ENCODE peak calls at places on chromosomes 11 and 22, in seven cellular contexts. D is mammary epithelial cell, W is GM12864, B is neural progenitor cell, S is mucosa of descending colon, A is Panc1, K is A549. X is an unnamed sample.

GRCh38 chr11:120339394-120339890 is 3.2 kb downstream of the ARHGEF12 start:
- DNase-seq in S (no peak), D (peak), W (no peak), A (no peak), K (no peak), B (peak), X (peak)

GRCh38 chr11:30992513-30992849 is 377.1 kb downstream of the DCDC1 start:
- DNase-seq in W (no peak), S (no peak), B (no peak), K (peak), D (no peak), A (no peak), X (no peak)

GRCh38 chr11:84924290-84924689 is 702.9 kb downstream of the DLG2 start:
- DNase-seq in B (peak), D (no peak), W (no peak), A (no peak), K (no peak), S (no peak), X (no peak)

GRCh38 chr11:33735426-33736147 is 636 bp downstream of the CD59 start:
- DNase-seq in B (peak), K (peak), S (peak), D (peak), W (peak), A (no peak), X (no peak)

GRCh38 chr11:80096736-80097135 is 655.9 kb upstream of the TENM4 start:
- DNase-seq in K (no peak), W (no peak), S (no peak), A (no peak), B (no peak), D (peak), X (peak)

GRCh38 chr22:36325163-36326031 is 62.4 kb downstream of the MYH9 start:
- DNase-seq in A (no peak), W (no peak), B (no peak), D (peak), S (peak), K (no peak), X (peak)

GRCh38 chr22:43275545-43275981 is 67.6 kb downstream of the SCUBE1 start:
- DNase-seq in B (peak), W (no peak), A (no peak), K (no peak), D (peak), S (no peak), X (peak)

GRCh38 chr11:14137282-14137681 is 174.8 kb downstream of the SPON1 start:
- DNase-seq in A (no peak), B (no peak), S (no peak), W (no peak), K (no peak), D (no peak), X (no peak)

GRCh38 chr22:42959472-42960145 is 55.3 kb downstream of the PACSIN2 start:
- DNase-seq in B (no peak), W (no peak), D (peak), S (no peak), K (peak), A (peak), X (peak)

GRCh38 chr11:126588630-126589491 is 233.4 kb downstream of the ST3GAL4 start:
- DNase-seq in B (no peak), D (no peak), A (no peak), S (no peak), K (no peak), W (no peak), X (no peak)

GRCh38 chr11:92391866-92392265 is 167.2 kb downstream of the FAT3 start:
- DNase-seq in D (no peak), W (no peak), S (no peak), B (no peak), A (no peak), K (no peak), X (no peak)

GRCh38 chr11:62857541-62857982 is 18.2 kb upstream of the WDR74 start:
- DNase-seq in A (no peak), K (no peak), W (no peak), B (no peak), D (peak), S (no peak), X (peak)

GRCh38 chr11:61079416-61080150 is 22.7 kb upstream of the CD5 start:
- DNase-seq in K (no peak), D (no peak), B (peak), W (no peak), S (no peak), A (no peak), X (no peak)

GRCh38 chr22:37556750-37557149 is 3.5 kb upstream of the CDC42EP1 start:
- DNase-seq in K (no peak), B (peak), W (no peak), A (no peak), S (no peak), D (no peak), X (no peak)

GRCh38 chr11:587546-587945 is 11.3 kb downstream of the PHRF1 start:
- DNase-seq in A (no peak), W (no peak), B (no peak), S (no peak), D (no peak), K (no peak), X (no peak)

GRCh38 chr11:33747969-33748368 is 11.7 kb upstream of the CD59 start:
- DNase-seq in W (no peak), K (no peak), A (no peak), B (no peak), S (no peak), D (no peak), X (no peak)

GRCh38 chr22:46040471-46041465 is 63.8 kb upstream of the WNT7B start:
- DNase-seq in A (no peak), S (no peak), W (no peak), K (no peak), D (no peak), B (no peak), X (no peak)

GRCh38 chr11:120031156-120031555 is 106.8 kb downstream of the TRIM29 start:
- DNase-seq in W (no peak), S (no peak), A (no peak), B (no peak), K (no peak), D (no peak), X (no peak)

GRCh38 chr22:43658823-43659222 is 153.3 kb downstream of the EFCAB6 start:
- DNase-seq in A (no peak), K (no peak), W (no peak), S (no peak), D (no peak), B (peak), X (no peak)

GRCh38 chr11:64842366-64842759 is 2.1 kb downstream of the CDC42BPG start:
- DNase-seq in K (no peak), S (no peak), W (no peak), D (peak), B (peak), A (no peak), X (peak)

GRCh38 chr11:111229604-111230003 is 15.9 kb upstream of the POU2AF2 start:
- DNase-seq in K (no peak), A (no peak), W (no peak), D (no peak), S (no peak), B (no peak), X (no peak)

GRCh38 chr22:39092111-39092867 is 4.8 kb upstream of the APOBEC3H start:
- DNase-seq in S (peak), D (no peak), B (no peak), A (no peak), K (no peak), W (no peak), X (no peak)

GRCh38 chr22:38243007-38243775 is 29.6 kb downstream of the TMEM184B start:
- DNase-seq in W (no peak), A (no peak), D (peak), S (peak), B (peak), K (peak), X (peak)

GRCh38 chr11:12888525-12889158 is 120.5 kb upstream of the RASSF10 start:
- DNase-seq in W (peak), A (peak), D (peak), B (peak), S (peak), K (peak), X (peak)

GRCh38 chr11:119752324-119752723 is 23.3 kb upstream of the NECTIN1 start:
- DNase-seq in K (no peak), D (peak), B (no peak), W (no peak), S (no peak), A (no peak), X (peak)

GRCh38 chr11:72243567-72244316 is at the start of gene PHOX2A:
- DNase-seq in B (peak), K (no peak), S (no peak), A (no peak), W (no peak), D (no peak), X (no peak)

GRCh38 chr22:32561163-32561562 is 86.6 kb downstream of the FBXO7 start:
- DNase-seq in A (no peak), S (no peak), D (no peak), B (no peak), K (no peak), W (no peak), X (peak)

GRCh38 chr11:36075053-36075452 is 131.2 kb downstream of the LDLRAD3 start:
- DNase-seq in A (no peak), B (no peak), D (peak), K (no peak), W (no peak), S (no peak), X (peak)

GRCh38 chr22:50308597-50308935 is 1.1 kb upstream of the PLXNB2 start:
- DNase-seq in B (peak), D (no peak), A (no peak), K (peak), W (no peak), S (peak), X (no peak)

GRCh38 chr22:39724390-39724789 is 153.8 kb downstream of the CACNA1I start:
- DNase-seq in A (no peak), B (no peak), D (no peak), W (no peak), S (no peak), K (peak), X (peak)

GRCh38 chr11:128835741-128836410 is 31.2 kb downstream of the KCNJ1 start:
- DNase-seq in K (no peak), D (no peak), B (no peak), S (no peak), W (no peak), A (no peak), X (no peak)

GRCh38 chr22:43012390-43012789 is 2.6 kb downstream of the PACSIN2 start:
- DNase-seq in K (no peak), D (no peak), W (no peak), S (no peak), B (no peak), A (no peak), X (no peak)

GRCh38 chr11:124543145-124543544 is 309 bp downstream of the OR8B12 start:
- DNase-seq in S (no peak), K (no peak), B (no peak), A (no peak), W (no peak), D (no peak), X (no peak)

GRCh38 chr11:124538019-124538418 is 5.4 kb downstream of the OR8B12 start:
- DNase-seq in K (peak), W (no peak), S (no peak), B (no peak), A (no peak), D (peak), X (no peak)

GRCh38 chr11:124541204-124541603 is 2.2 kb downstream of the OR8B12 start:
- DNase-seq in S (no peak), W (no peak), D (no peak), A (no peak), B (no peak), K (no peak), X (no peak)

GRCh38 chr11:124543554-124543953 is at the start of gene OR8B12:
- DNase-seq in W (no peak), B (no peak), D (no peak), S (no peak), A (no peak), K (no peak), X (no peak)
- TF ChIP-seq CTCF in W (no peak), B (no peak), D (no peak), S (no peak), A (no peak), K (no peak), X (no peak)

GRCh38 chr11:65871811-65872548 is 620 bp downstream of the EFEMP2 start:
- DNase-seq in D (no peak), S (peak), B (peak), W (no peak), K (no peak), A (no peak), X (no peak)

GRCh38 chr11:65869643-65870306 is 2.8 kb downstream of the EFEMP2 start:
- DNase-seq in K (no peak), W (no peak), B (no peak), S (no peak), A (no peak), D (no peak), X (no peak)

GRCh38 chr11:65872555-65873279 is at the start of gene EFEMP2:
- DNase-seq in A (no peak), K (no peak), W (no peak), B (peak), S (peak), D (no peak), X (no peak)

GRCh38 chr11:65870307-65870658 is 2.3 kb downstream of the EFEMP2 start:
- DNase-seq in K (no peak), W (no peak), S (no peak), A (no peak), D (no peak), B (no peak), X (no peak)

GRCh38 chr11:65870706-65871681 is 1.6 kb downstream of the EFEMP2 start:
- DNase-seq in W (no peak), D (no peak), S (peak), K (no peak), A (no peak), B (no peak), X (no peak)
- H3K4me3 ChIP-seq in W (no peak), D (no peak), S (no peak), K (no peak), A (no peak), B (no peak), X (no peak)

GRCh38 chr22:19472233-19472632 is 6.8 kb downstream of the UFD1 start:
- DNase-seq in S (no peak), D (no peak), B (no peak), A (no peak), W (no peak), K (no peak), X (no peak)

GRCh38 chr22:19470010-19470409 is 9.0 kb downstream of the UFD1 start:
- DNase-seq in D (no peak), B (no peak), K (no peak), S (no peak), A (no peak), W (no peak), X (no peak)

GRCh38 chr22:19471572-19471971 is 7.4 kb downstream of the UFD1 start:
- DNase-seq in A (no peak), K (no peak), B (no peak), D (no peak), S (no peak), W (no peak), X (no peak)

GRCh38 chr22:19476023-19476422 is 3.0 kb downstream of the UFD1 start:
- DNase-seq in D (no peak), K (no peak), S (no peak), W (no peak), A (no peak), B (no peak), X (no peak)

GRCh38 chr22:19473578-19473977 is 5.4 kb downstream of the UFD1 start:
- DNase-seq in D (no peak), S (no peak), W (no peak), K (peak), A (no peak), B (no peak), X (no peak)
- TF ChIP-seq CTCF in D (peak), S (no peak), W (peak), K (no peak), A (no peak), B (no peak), X (peak)

GRCh38 chr11:48002565-48002964 is 22.2 kb downstream of the PTPRJ start:
- DNase-seq in K (no peak), W (no peak), A (no peak), D (no peak), S (no peak), B (no peak), X (no peak)

GRCh38 chr11:47998733-47999359 is 18.5 kb downstream of the PTPRJ start:
- DNase-seq in S (peak), B (no peak), D (no peak), K (peak), W (no peak), A (no peak), X (no peak)

GRCh38 chr11:48001438-48002021 is 21.2 kb downstream of the PTPRJ start:
- DNase-seq in W (peak), S (no peak), A (no peak), B (no peak), K (peak), D (no peak), X (no peak)

GRCh38 chr11:47998345-47998732 is 18.0 kb downstream of the PTPRJ start:
- DNase-seq in D (no peak), B (no peak), K (no peak), A (no peak), W (no peak), S (no peak), X (no peak)

DNA sequence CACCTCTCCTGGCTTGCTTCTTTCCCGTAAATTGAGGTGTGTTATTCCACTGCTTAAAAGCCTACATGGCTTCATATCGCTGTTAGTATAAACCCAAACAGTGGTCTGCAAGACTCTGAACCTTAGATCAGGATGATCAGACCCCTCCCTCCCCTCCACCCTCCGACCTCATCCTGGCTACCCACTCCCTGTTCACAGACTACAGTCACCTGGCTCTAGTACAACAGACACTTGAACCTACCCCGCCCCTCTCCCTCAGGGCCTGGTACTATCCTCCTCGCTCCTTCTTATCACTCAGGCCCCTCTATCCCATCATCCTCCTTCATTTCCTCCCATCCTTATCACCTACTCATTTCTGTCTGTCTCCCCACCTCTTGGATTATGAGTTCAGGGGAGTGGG is 20.1 kb downstream of the PTPRJ start:
- DNase-seq in K (no peak), A (no peak), W (no peak), S (no peak), D (no peak), B (no peak), X (no peak)
- H3K4me3 ChIP-seq in K (no peak), A (no peak), W (no peak), S (no peak), D (no peak), B (no peak), X (no peak)

GRCh38 chr11:117509543-117509942 is 181.9 kb downstream of the CEP164 start:
- DNase-seq in S (no peak), W (no peak), D (no peak), B (no peak), K (no peak), A (no peak), X (no peak)
- TF ChIP-seq CTCF in S (no peak), W (no peak), D (no peak), B (peak), K (no peak), A (no peak), X (no peak)

DNA sequence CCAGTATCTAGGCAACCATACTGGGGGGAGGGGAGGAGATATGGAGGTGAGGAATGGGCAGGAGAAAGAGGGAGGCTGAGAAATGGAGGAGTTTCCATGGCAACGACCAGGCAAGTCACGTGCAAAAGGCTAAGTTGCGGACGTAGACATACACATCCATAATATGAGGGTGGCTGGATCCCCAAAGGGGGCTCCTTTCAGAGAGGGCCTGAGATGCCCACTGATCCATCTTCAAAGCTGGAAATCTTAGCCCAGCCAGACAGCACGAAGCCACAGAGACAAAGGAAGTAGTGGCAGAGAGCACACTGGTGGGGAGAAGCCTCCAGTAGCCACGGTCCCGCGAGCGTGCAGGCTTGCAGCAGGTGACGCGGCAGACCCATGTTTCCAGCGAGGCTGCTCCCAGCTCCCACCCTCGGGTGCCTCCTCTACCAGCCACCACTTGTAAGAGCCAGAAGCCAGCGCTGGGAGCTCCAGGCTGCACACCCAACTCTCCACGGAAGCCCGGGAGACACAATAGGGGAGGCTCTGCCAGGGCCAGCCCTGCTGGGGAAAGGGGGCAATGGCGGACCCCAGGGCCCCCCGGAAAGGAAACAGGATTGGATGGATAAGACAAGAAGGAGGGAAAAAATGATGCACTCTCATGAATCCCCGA is 935 bp downstream of the FXYD6 start:
- DNase-seq in B (peak), S (no peak), K (no peak), D (no peak), A (no peak), W (no peak), X (no peak)
- H3K4me3 ChIP-seq in B (peak), S (no peak), K (peak), D (no peak), A (no peak), W (no peak), X (no peak)

GRCh38 chr11:117145393-117145761 is 1.3 kb downstream of the PAFAH1B2 start:
- DNase-seq in D (peak), B (peak), A (no peak), S (no peak), W (no peak), K (peak), X (peak)
- TF ChIP-seq CTCF in D (peak), B (peak), A (no peak), S (no peak), W (peak), K (no peak), X (peak)

GRCh38 chr22:29475550-29475949 is 4.5 kb upstream of the NEFH start:
- DNase-seq in S (no peak), B (no peak), W (no peak), K (no peak), A (no peak), D (no peak), X (no peak)

GRCh38 chr22:29473001-29473400 is 7.0 kb upstream of the NEFH start:
- DNase-seq in S (no peak), A (no peak), K (no peak), D (no peak), W (no peak), B (no peak), X (no peak)

GRCh38 chr22:29464581-29464980 is 15.4 kb upstream of the NEFH start:
- DNase-seq in D (no peak), B (no peak), A (no peak), S (no peak), W (no peak), K (no peak), X (no peak)

GRCh38 chr22:29470159-29470855 is 9.7 kb upstream of the NEFH start:
- DNase-seq in K (peak), A (peak), S (peak), B (peak), W (no peak), D (peak), X (peak)

DNA sequence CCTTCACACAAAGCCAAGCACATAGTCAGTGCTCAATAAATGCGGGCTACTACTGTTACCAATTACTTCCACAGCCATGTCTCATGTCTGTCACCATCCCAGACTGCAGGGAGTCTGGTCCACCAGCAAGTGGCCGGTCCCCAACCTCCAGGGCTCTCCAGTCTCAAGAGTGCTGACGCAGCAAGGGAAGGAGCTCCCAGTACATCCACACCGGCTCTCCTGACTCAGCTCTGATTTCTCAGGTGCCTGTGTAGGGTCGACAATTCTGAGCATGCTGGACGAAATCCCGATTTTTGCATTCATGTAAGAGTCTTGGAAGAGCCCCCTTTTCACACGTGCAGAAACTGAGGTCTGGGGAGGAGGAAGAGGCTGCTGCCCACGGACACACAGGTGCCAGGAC is 10.3 kb upstream of the NEFH start:
- DNase-seq in S (no peak), W (no peak), A (no peak), D (no peak), B (peak), K (no peak), X (no peak)
- H3K4me3 ChIP-seq in S (no peak), W (no peak), A (peak), D (peak), B (peak), K (peak), X (peak)